ENCODE peak calls at places on chromosomes 3 and 15, in six cellular contexts. E is GM23338, A is sigmoid colon, R is SK-N-SH, O is Panc1, V is HCT116. W is an unnamed sample.
A peak's percentile ranks its signal among the peaks of the same experiment; 100 is the strongest.

GRCh38 chr3:76930712-76931111 is 109.2 kb upstream of the ROBO2 start:
- DNase-seq in R (no peak), E (peak; percentile 48), O (no peak), A (no peak), V (no peak), W (no peak)

GRCh38 chr3:153295906-153296305 is 133.9 kb downstream of the RAP2B start:
- DNase-seq in R (no peak), A (no peak), E (no peak), V (no peak), O (no peak), W (no peak)

GRCh38 chr3:183254816-183255730 is 2.0 kb downstream of the B3GNT5 start:
- DNase-seq in E (no peak), O (no peak), R (no peak), A (peak; percentile 46), V (no peak), W (no peak)

GRCh38 chr3:17065315-17065714 is 180.6 kb downstream of the PLCL2 start:
- DNase-seq in V (no peak), A (no peak), E (no peak), O (no peak), R (no peak), W (no peak)

GRCh38 chr15:59329570-59330350 is 42.9 kb downstream of the MYO1E start:
- DNase-seq in O (no peak), E (no peak), R (no peak), A (no peak), V (peak; percentile 35), W (no peak)

GRCh38 chr3:53845103-53845880 is 927 bp downstream of the CHDH start:
- DNase-seq in A (peak; percentile 75), O (no peak), E (peak; percentile 92), R (no peak), V (peak; percentile 49), W (peak; percentile 71)

GRCh38 chr15:91782221-91782620 is 71.3 kb upstream of the SLCO3A1 start:
- DNase-seq in V (no peak), A (no peak), O (no peak), E (no peak), R (no peak), W (no peak)

GRCh38 chr3:12719984-12720656 is 38.9 kb downstream of the TMEM40 start:
- DNase-seq in E (peak; percentile 94), R (peak; percentile 82), O (peak; percentile 57), A (peak; percentile 89), V (peak; percentile 75), W (peak; percentile 70)

GRCh38 chr3:162391301-162391700 is 894.7 kb downstream of the OTOL1 start:
- DNase-seq in O (no peak), E (no peak), V (no peak), R (no peak), A (no peak), W (no peak)

GRCh38 chr3:74537164-74537563 is 77.3 kb downstream of the CNTN3 start:
- DNase-seq in A (no peak), E (no peak), R (no peak), V (no peak), O (no peak), W (no peak)

GRCh38 chr3:110391045-110391444 is 680.6 kb upstream of the NECTIN3 start:
- DNase-seq in R (no peak), O (no peak), E (peak; percentile 2), V (no peak), A (no peak), W (no peak)

GRCh38 chr3:36736327-36736726 is 28.0 kb downstream of the DCLK3 start:
- DNase-seq in E (no peak), O (no peak), R (no peak), A (no peak), V (no peak), W (no peak)

GRCh38 chr3:159186581-159186980 is 384.7 kb downstream of the MFSD1 start:
- DNase-seq in E (no peak), A (no peak), R (no peak), V (no peak), O (no peak), W (no peak)

GRCh38 chr3:128556949-128557348 is 63.9 kb upstream of the GATA2 start:
- DNase-seq in O (no peak), E (no peak), R (peak; percentile 42), A (peak; percentile 64), V (no peak), W (no peak)

GRCh38 chr3:182508896-182509295 is 284.4 kb upstream of the ATP11B start:
- DNase-seq in V (no peak), A (no peak), E (peak; percentile 14), R (no peak), O (no peak), W (no peak)

GRCh38 chr3:103195201-103195600 is 760.4 kb downstream of the ZPLD1 start:
- DNase-seq in O (no peak), A (no peak), R (no peak), E (no peak), V (no peak), W (no peak)

GRCh38 chr3:24726423-24726822 is 231.8 kb upstream of the THRB start:
- DNase-seq in R (no peak), A (no peak), V (no peak), O (no peak), E (peak; percentile 16), W (no peak)

GRCh38 chr15:66151809-66152208 is 101.7 kb downstream of the MEGF11 start:
- DNase-seq in V (no peak), O (no peak), A (no peak), R (peak; percentile 50), E (peak; percentile 57), W (no peak)

GRCh38 chr3:99965077-99965476 is 147.4 kb downstream of the CMSS1 start:
- DNase-seq in E (no peak), O (no peak), A (no peak), R (no peak), V (no peak), W (no peak)

GRCh38 chr15:58532126-58532525 is 100.3 kb downstream of the LIPC start:
- DNase-seq in E (no peak), R (no peak), A (no peak), O (no peak), V (no peak), W (no peak)

GRCh38 chr3:11637901-11638668 is 5.6 kb downstream of the VGLL4 start:
- DNase-seq in E (no peak), O (no peak), A (no peak), R (peak; percentile 27), V (no peak), W (no peak)

GRCh38 chr3:134685881-134686802 is 35.3 kb upstream of the KY start:
- DNase-seq in E (no peak), V (no peak), O (no peak), A (no peak), R (no peak), W (no peak)

GRCh38 chr3:65439641-65440040 is 599.1 kb downstream of the MAGI1 start:
- DNase-seq in A (peak; percentile 71), E (peak; percentile 85), O (no peak), V (peak; percentile 6), R (peak; percentile 60), W (peak; percentile 52)

DNA sequence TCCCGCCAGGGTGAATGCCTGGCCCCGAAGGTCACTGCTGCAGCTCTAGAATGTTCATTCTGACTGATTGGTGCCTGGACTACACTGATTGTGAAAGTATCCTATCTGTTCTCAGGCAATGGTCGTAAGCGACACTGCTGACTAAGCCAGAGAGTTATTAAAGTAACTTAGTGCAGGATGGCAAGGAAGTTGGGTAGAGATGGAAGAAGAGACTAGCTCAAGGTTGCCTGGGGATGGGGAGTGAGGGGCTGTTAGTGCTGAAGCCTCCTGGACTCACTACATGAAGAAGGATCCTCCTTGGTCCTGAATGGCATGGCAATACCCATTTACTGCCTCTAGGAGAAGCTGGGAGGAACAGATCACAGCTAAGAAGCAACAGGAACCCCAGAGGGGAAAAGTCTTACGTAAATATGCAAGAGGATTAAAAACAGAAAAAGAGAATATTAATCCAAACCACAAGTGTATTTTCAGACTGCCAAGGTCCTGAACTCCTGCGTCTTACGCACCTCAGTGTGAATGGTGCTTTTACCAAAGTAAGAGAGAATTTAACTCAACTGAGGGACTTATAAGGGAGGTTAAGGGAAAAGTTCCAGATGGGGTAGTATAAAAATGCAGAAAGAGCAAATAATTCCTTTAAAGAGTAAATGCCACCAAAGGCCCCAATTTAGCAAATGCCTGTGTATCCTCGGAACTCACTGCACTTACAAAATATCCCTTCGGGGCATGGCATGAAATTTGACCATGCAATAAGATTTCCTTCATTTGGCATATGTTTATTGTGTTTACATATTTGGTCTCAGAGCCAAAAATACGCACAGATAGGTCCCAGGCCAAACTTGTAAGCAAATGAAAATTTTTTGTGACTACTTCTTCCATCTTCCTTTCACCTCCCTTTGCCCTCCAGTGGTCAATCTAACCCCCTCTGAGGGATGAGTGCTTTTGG is 64.0 kb upstream of the DGKG start:
- DNase-seq in A (no peak), E (peak; percentile 68), O (no peak), V (no peak), R (no peak), W (no peak)
- TF ChIP-seq CTCF in A (no peak), E (peak; percentile 31), O (peak; percentile 23), V (peak; percentile 48), R (no peak), W (peak; percentile 39)

DNA sequence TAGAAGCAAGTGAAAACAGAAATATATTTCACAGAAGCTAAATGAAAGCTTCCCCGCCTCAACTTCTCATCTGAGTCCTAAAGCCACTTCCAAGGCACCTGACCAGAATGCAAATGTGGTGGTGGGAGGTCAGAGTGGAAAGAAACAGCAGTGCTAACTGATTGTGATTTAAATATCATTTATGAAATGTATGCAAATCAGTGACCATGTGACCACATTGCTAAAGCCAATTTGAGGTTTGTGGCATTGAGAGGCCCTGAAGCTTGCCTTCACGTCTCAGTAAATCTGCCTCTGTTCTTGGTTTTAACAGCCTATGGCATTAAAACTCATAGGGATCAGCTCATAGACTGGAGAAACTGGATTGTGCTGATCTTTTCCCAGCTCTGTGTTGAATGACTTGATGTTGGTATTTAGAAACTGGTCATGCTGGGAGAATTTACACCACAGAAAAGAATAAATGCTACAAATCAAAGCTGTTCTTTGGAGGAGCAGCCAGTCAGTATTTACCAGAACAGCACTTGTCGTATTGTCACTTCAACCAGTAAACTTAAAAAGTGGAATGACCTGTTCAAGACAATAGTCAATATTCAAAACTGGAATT is 481.4 kb upstream of the ALCAM start:
- DNase-seq in A (no peak), O (no peak), E (no peak), V (no peak), R (no peak), W (no peak)
- TF ChIP-seq POLR2AphosphoS5 in A (no peak), O (no peak), E (no peak), V (no peak), R (no peak), W (no peak)

GRCh38 chr15:69648215-69648614 is 195.6 kb downstream of the RPLP1 start:
- DNase-seq in R (peak; percentile 73), E (peak; percentile 56), O (no peak), V (no peak), A (peak; percentile 45), W (no peak)
- TF ChIP-seq CTCF in R (no peak), E (no peak), O (no peak), V (no peak), A (no peak), W (no peak)

DNA sequence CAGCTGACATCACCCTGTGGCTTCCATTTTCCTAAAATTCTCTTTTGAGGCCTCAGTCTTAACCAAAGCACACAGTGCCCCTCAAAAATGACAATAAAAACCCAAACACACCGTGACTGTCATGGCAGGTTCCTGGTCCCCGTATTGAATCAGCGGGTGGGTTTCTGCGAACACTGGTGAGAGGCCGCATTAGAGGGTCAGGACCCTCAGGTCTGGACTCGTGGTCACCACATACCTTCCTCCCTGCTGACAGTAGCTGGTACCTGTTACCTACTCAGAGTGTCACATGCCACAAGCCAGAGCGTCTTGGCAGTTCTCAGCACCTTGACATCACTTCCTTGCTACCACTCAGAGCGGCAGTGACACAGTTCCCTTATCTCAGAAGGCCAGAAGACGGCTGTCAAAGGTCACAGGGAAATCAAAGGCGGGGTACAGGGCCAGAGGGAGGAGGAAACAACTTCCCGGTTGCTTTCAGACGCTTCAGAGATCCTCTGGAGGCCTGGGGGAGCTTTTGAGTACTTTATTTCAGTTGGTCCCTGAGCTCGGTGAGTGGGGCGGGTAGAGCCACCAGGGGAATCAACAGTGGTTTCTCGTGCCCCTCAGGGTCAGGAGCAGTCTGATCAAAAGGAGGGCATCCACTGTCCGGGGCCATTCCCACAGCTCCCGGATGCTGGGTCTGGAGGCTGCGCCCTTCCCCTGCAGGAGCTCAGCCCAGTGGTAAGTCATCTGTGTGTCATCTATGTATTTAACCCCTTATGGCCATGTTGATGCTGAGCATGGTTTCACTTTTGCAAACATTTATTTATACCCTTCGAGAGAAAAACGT is at the start of the genes CCR5AS and CCRL2:
- DNase-seq in O (no peak), R (no peak), V (no peak), A (peak; percentile 76), E (no peak), W (no peak)
- TF ChIP-seq POLR2AphosphoS5 in O (no peak), R (no peak), V (no peak), A (peak; percentile 52), E (no peak), W (no peak)

W was measured in breast epithelium.